ENCODE peak calls at places on chromosomes 16 and 17, in four cellular contexts. N, V, K and X are unnamed samples. For H3K27me3 and H3K4me1, the result is how much of the 10 kb centered on the place peaks cover.

GRCh38 chr17:17609121-17609520 is 17.6 kb upstream of the PEMT start:
- DNase-seq in N (peak), V (no peak), K (no peak), X (no peak)

GRCh38 chr17:17141860-17142552 is 64.1 kb downstream of the PLD6 start:
- DNase-seq in N (peak), V (no peak), K (peak), X (peak)

GRCh38 chr17:77369544-77369971 is 228.8 kb downstream of the SEC14L1 start:
- DNase-seq in N (no peak), V (no peak), K (no peak), X (no peak)

GRCh38 chr17:77454560-77455095 is 313.9 kb downstream of the SEC14L1 start:
- DNase-seq in N (no peak), V (no peak), K (no peak), X (no peak)

GRCh38 chr16:9311303-9311954 is 220.0 kb downstream of the HAPSTR1 start:
- DNase-seq in N (no peak), V (no peak), K (peak), X (peak)

GRCh38 chr17:80482555-80483308 is 6.3 kb upstream of the NPTX1 start:
- DNase-seq in N (no peak), V (no peak), K (no peak), X (no peak)

GRCh38 chr16:8678068-8678927 is 3.9 kb downstream of the ABAT start:
- DNase-seq in N (no peak), V (no peak), K (no peak), X (no peak)

GRCh38 chr16:83561876-83562275 is 245.9 kb upstream of the HSBP1 start:
- DNase-seq in N (no peak), V (no peak), K (no peak), X (no peak)

GRCh38 chr16:69404275-69404805 is 18.5 kb upstream of the TERF2 start:
- DNase-seq in N (peak), V (no peak), K (no peak), X (no peak)

GRCh38 chr16:63943568-63943967 is 1178.3 kb downstream of the CDH11 start:
- DNase-seq in N (no peak), V (no peak), K (no peak), X (no peak)

GRCh38 chr16:58377932-58378331 is 14.3 kb upstream of the GINS3 start:
- DNase-seq in N (no peak), V (no peak), K (no peak), X (no peak)

GRCh38 chr16:69143116-69143515 is 10.7 kb downstream of the UTP4 start:
- DNase-seq in N (peak), V (no peak), K (no peak), X (no peak)

GRCh38 chr17:58758890-58759289 is 3.2 kb downstream of the PPM1E start:
- DNase-seq in N (no peak), V (no peak), K (no peak), X (no peak)

GRCh38 chr16:13453938-13454553 is 465.9 kb upstream of the ERCC4 start:
- DNase-seq in N (peak), V (no peak), K (peak), X (peak)

GRCh38 chr16:1290860-1291575 is 18.4 kb upstream of the UBE2I start:
- DNase-seq in N (no peak), V (no peak), K (no peak), X (no peak)

GRCh38 chr16:1296688-1297412 is 12.6 kb upstream of the UBE2I start:
- DNase-seq in N (no peak), V (no peak), K (no peak), X (no peak)

GRCh38 chr16:1295465-1295864 is 14.0 kb upstream of the UBE2I start:
- DNase-seq in N (no peak), V (no peak), K (peak), X (no peak)

GRCh38 chr16:1291576-1291974 is 17.9 kb upstream of the UBE2I start:
- DNase-seq in N (no peak), V (no peak), K (no peak), X (no peak)

GRCh38 chr16:1293921-1294656 is 15.3 kb upstream of the UBE2I start:
- DNase-seq in N (no peak), V (no peak), K (no peak), X (no peak)
- H3K27me3 ChIP-seq in N (half or more), V (under half), K (under half), X (under half)

GRCh38 chr16:66517586-66518263 is 32.2 kb downstream of the TK2 start:
- DNase-seq in N (no peak), V (no peak), K (no peak), X (no peak)
- H3K4me1 ChIP-seq in N (under half), V (half or more), K (under half), X (under half)

GRCh38 chr17:182164-182751 is 808 bp upstream of the DOC2B start:
- DNase-seq in N (no peak), V (no peak), K (no peak), X (no peak)
- H3K27me3 ChIP-seq in N (under half), V (under half), K (half or more), X (under half)

GRCh38 chr17:75848523-75849303 is 4.5 kb upstream of the UNC13D start:
- DNase-seq in N (peak), V (no peak), K (no peak), X (no peak)
- H3K4me1 ChIP-seq in N (under half), V (under half), K (under half), X (under half)

GRCh38 chr16:11635127-11635652 is 33.1 kb upstream of the SNN start:
- DNase-seq in N (no peak), V (no peak), K (no peak), X (no peak)
- H3K27me3 ChIP-seq in N (under half), V (under half), K (under half), X (under half)

DNA sequence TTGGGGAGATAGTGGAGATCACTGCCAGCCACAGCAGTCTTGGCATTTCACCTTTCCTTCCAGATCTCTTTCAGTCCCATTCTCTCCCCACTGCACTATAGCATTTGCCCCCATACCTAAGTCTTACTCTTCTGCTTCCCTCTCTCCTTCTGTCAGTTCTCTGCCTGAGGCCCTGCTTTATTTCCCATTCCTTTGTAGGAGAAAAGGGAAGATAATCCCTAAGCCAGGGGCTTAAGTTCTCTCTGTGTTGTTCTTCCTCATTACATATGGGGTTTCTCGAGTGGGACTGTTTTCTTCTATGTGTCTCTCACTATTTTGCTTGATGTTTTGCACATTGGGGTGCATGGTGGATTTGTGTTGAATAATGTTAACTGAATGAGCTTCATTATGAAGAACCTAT is 6.4 kb downstream of the KDM6B start:
- DNase-seq in N (no peak), V (no peak), K (no peak), X (no peak)
- H3K4me1 ChIP-seq in N (under half), V (under half), K (under half), X (under half)